ENCODE peak calls at places on chromosomes 2 and 18, in ten cellular contexts. M, D, K, W, I, B, A, U, C and T are unnamed samples.

GRCh38 chr18:77321823-77322805 is 72.5 kb downstream of the GALR1 start:
- DNase-seq in K (no peak), D (no peak), C (no peak), I (no peak), B (no peak), U (no peak), A (no peak), W (no peak), M (no peak), T (no peak)

GRCh38 chr2:197195591-197195990 is 115.0 kb downstream of the ANKRD44 start:
- DNase-seq in C (no peak), W (no peak), A (no peak), K (no peak), B (no peak), D (no peak), I (no peak), M (no peak), U (no peak), T (no peak)

GRCh38 chr2:50346104-50346503 is 685.8 kb downstream of the NRXN1 start:
- DNase-seq in C (no peak), A (no peak), K (no peak), I (no peak), W (no peak), U (no peak), D (no peak), B (no peak), M (no peak), T (no peak)

GRCh38 chr18:61459896-61460295 is 126.7 kb downstream of the CDH20 start:
- DNase-seq in K (no peak), B (no peak), M (no peak), W (no peak), D (no peak), A (no peak), U (no peak), I (no peak), C (no peak), T (no peak)

GRCh38 chr18:78830161-78830560 is 149.5 kb upstream of the SALL3 start:
- DNase-seq in B (no peak), U (no peak), C (no peak), A (no peak), K (no peak), W (no peak), I (no peak), M (no peak), D (no peak), T (no peak)

GRCh38 chr2:230871361-230872150 is 6.8 kb downstream of the ITM2C start:
- DNase-seq in B (no peak), M (no peak), C (no peak), I (no peak), W (no peak), K (no peak), A (no peak), U (no peak), D (no peak), T (no peak)

GRCh38 chr2:20521193-20521592 is 74.3 kb downstream of the RHOB start:
- DNase-seq in M (no peak), C (no peak), K (no peak), B (no peak), A (no peak), I (no peak), U (no peak), D (no peak), W (no peak), T (no peak)

GRCh38 chr2:77813614-77814013 is 291.4 kb upstream of the LRRTM4 start:
- DNase-seq in A (no peak), D (no peak), I (no peak), U (no peak), C (no peak), B (no peak), K (no peak), W (no peak), M (no peak), T (no peak)

GRCh38 chr2:215269397-215270117 is 42.3 kb upstream of the ATIC start:
- DNase-seq in C (peak), I (peak), U (peak), A (peak), B (no peak), K (peak), W (peak), D (peak), M (peak), T (peak)

GRCh38 chr2:187500585-187501359 is 52.7 kb upstream of the CALCRL start:
- DNase-seq in I (no peak), K (peak), C (no peak), M (peak), W (peak), A (peak), U (no peak), D (no peak), B (no peak), T (peak)

GRCh38 chr2:167980436-167980835 is 267.0 kb downstream of the STK39 start:
- DNase-seq in U (no peak), I (no peak), B (no peak), D (no peak), K (no peak), A (no peak), W (no peak), C (no peak), M (no peak), T (no peak)

GRCh38 chr2:676647-677055 is 555 bp downstream of the TMEM18 start:
- DNase-seq in D (no peak), A (peak), W (peak), B (peak), U (peak), I (peak), K (peak), C (peak), M (peak), T (peak)

GRCh38 chr2:30230855-30231725 is at the start of gene LBH:
- DNase-seq in U (peak), C (peak), B (peak), K (peak), A (peak), I (peak), D (peak), M (peak), W (peak), T (peak)

GRCh38 chr2:137947714-137948336 is 16.4 kb upstream of the HNMT start:
- DNase-seq in B (peak), D (peak), W (peak), C (peak), I (peak), A (peak), K (peak), M (peak), U (peak), T (no peak)

GRCh38 chr2:127045792-127046501 is 61.0 kb downstream of the BIN1 start:
- DNase-seq in M (peak), B (peak), D (no peak), A (no peak), K (no peak), U (no peak), I (no peak), W (no peak), C (no peak), T (no peak)

GRCh38 chr18:79523221-79523737 is 127.5 kb downstream of the NFATC1 start:
- DNase-seq in U (no peak), K (no peak), I (no peak), W (no peak), B (no peak), D (peak), M (no peak), C (peak), A (no peak), T (no peak)

GRCh38 chr2:120344991-120345975 is 653 bp upstream of the INHBB start:
- DNase-seq in K (peak), C (peak), U (no peak), A (no peak), W (peak), I (no peak), M (no peak), B (peak), D (no peak), T (no peak)

GRCh38 chr2:20403693-20404381 is 43.0 kb upstream of the RHOB start:
- DNase-seq in K (no peak), B (no peak), I (no peak), D (no peak), U (no peak), M (peak), A (no peak), C (no peak), W (no peak), T (no peak)

GRCh38 chr2:99960724-99961566 is 181.4 kb downstream of the AFF3 start:
- DNase-seq in M (no peak), K (no peak), D (no peak), U (no peak), C (no peak), W (no peak), I (peak), B (no peak), A (no peak), T (no peak)

GRCh38 chr2:140869107-140869506 is 1261.7 kb downstream of the LRP1B start:
- DNase-seq in U (no peak), A (no peak), D (no peak), W (no peak), B (no peak), C (no peak), I (no peak), M (no peak), K (no peak), T (no peak)